ENCODE peak calls at places on chromosomes 4 and X, in six cellular contexts. G is GM23248; I is stimulated activated CD4-positive, alpha-beta T cell treated with anti-CD3 and anti-CD28 coated beads, Interleukin-2, amount 100 ng/mL, for 48 hours; P is aorta; F is astrocyte of the spinal cord; W is A549. H is an unnamed sample.

GRCh38 chrX:77658886-77659285 is 127.1 kb downstream of the ATRX start:
- DNase-seq in G (no peak), F (no peak), I (no peak), P (no peak), W (no peak), H (no peak)

GRCh38 chr4:37687175-37687525 is 974 bp upstream of the RELL1 start:
- DNase-seq in P (no peak), I (no peak), W (no peak), F (no peak), G (no peak), H (no peak)

GRCh38 chr4:8241895-8242696 is 27.5 kb upstream of the HTRA3 start:
- DNase-seq in G (peak), W (peak), I (peak), F (peak), P (peak), H (peak)

GRCh38 chr4:182975806-182976205 is 58.6 kb upstream of the DCTD start:
- DNase-seq in P (no peak), W (peak), F (peak), I (no peak), G (peak), H (peak)

GRCh38 chr4:121370729-121371325 is 10.0 kb downstream of the QRFPR start:
- DNase-seq in W (peak), I (peak), F (peak), G (peak), P (no peak), H (no peak)

GRCh38 chr4:67963345-67963744 is at the start of gene TMPRSS11A:
- DNase-seq in I (no peak), G (no peak), F (no peak), P (no peak), W (no peak), H (no peak)

GRCh38 chr4:113445286-113445685 is 316.3 kb downstream of the CAMK2D start:
- DNase-seq in F (peak), W (peak), G (peak), P (peak), I (no peak), H (peak)

GRCh38 chrX:131827935-131828334 is 195.2 kb upstream of the STK26 start:
- DNase-seq in W (peak), G (peak), P (no peak), F (peak), I (no peak), H (peak)

GRCh38 chrX:63128509-63128908 is 222.6 kb downstream of the SPIN4 start:
- DNase-seq in P (no peak), I (peak), W (peak), G (peak), F (no peak), H (peak)

GRCh38 chr4:165345663-165346417 is 18.4 kb downstream of the MSMO1 start:
- DNase-seq in P (no peak), G (no peak), W (no peak), I (no peak), F (peak), H (no peak)

GRCh38 chr4:108360857-108361820 is 192.4 kb upstream of the LEF1 start:
- DNase-seq in G (peak), P (no peak), F (peak), I (no peak), W (no peak), H (peak)